ENCODE peak calls at places on chromosome 10, in six cellular contexts. R, U, J, P, V and K are unnamed samples.

GRCh38 chr10:74542077-74542476 is 284.3 kb upstream of the KAT6B start:
- DNase-seq in R (no peak), U (no peak), J (no peak), P (no peak), V (no peak), K (no peak)

GRCh38 chr10:98560585-98560984 is 113.8 kb upstream of the HPS1 start:
- DNase-seq in R (no peak), U (no peak), J (no peak), P (no peak), V (no peak), K (no peak)

GRCh38 chr10:63675171-63675570 is 154.0 kb downstream of the REEP3 start:
- DNase-seq in R (no peak), U (no peak), J (no peak), P (no peak), V (no peak), K (no peak)

GRCh38 chr10:15106352-15107013 is 9.3 kb downstream of the RPP38 start:
- DNase-seq in R (peak), U (peak), J (peak), P (peak), V (peak), K (peak)

GRCh38 chr10:104925232-104925851 is 284.3 kb downstream of the SORCS3 start:
- DNase-seq in R (peak), U (no peak), J (no peak), P (peak), V (peak), K (no peak)

GRCh38 chr10:78332013-78332412 is 298.4 kb downstream of the RPS24 start:
- DNase-seq in R (no peak), U (no peak), J (no peak), P (no peak), V (no peak), K (no peak)

GRCh38 chr10:122567056-122567660 is 6.6 kb downstream of the DMBT1 start:
- DNase-seq in R (peak), U (no peak), J (peak), P (peak), V (no peak), K (no peak)

GRCh38 chr10:51804861-51805260 is 105.5 kb upstream of the CSTF2T start:
- DNase-seq in R (no peak), U (no peak), J (no peak), P (no peak), V (no peak), K (no peak)

GRCh38 chr10:132306951-132307751 is 599 bp downstream of the STK32C start:
- DNase-seq in R (peak), U (no peak), J (peak), P (no peak), V (peak), K (peak)

GRCh38 chr10:30736685-30737232 is 107.2 kb upstream of the LYZL2 start:
- DNase-seq in R (no peak), U (no peak), J (no peak), P (no peak), V (no peak), K (no peak)

GRCh38 chr10:71312840-71313789 is 5.9 kb upstream of the SLC29A3 start:
- DNase-seq in R (no peak), U (no peak), J (no peak), P (no peak), V (no peak), K (peak)

GRCh38 chr10:79073784-79074432 is 5.1 kb downstream of the ZMIZ1 start:
- DNase-seq in R (no peak), U (no peak), J (no peak), P (no peak), V (no peak), K (no peak)

GRCh38 chr10:17144757-17145156 is 15.1 kb upstream of the CUBN start:
- DNase-seq in R (no peak), U (no peak), J (no peak), P (peak), V (no peak), K (no peak)

GRCh38 chr10:131549116-131549515 is 237.6 kb upstream of the TCERG1L start:
- DNase-seq in R (no peak), U (no peak), J (no peak), P (no peak), V (no peak), K (no peak)

GRCh38 chr10:115558252-115558651 is 465.1 kb downstream of the ATRNL1 start:
- DNase-seq in R (no peak), U (no peak), J (no peak), P (no peak), V (no peak), K (no peak)

GRCh38 chr10:63114031-63114814 is 18.9 kb upstream of the NRBF2 start:
- DNase-seq in R (no peak), U (no peak), J (no peak), P (no peak), V (no peak), K (peak)

GRCh38 chr10:46284286-46285229 is 2.2 kb upstream of the ANTXRL start:
- DNase-seq in R (peak), U (peak), J (peak), P (peak), V (peak), K (peak)

GRCh38 chr10:126500185-126500584 is 111.9 kb upstream of the ADAM12 start:
- DNase-seq in R (no peak), U (no peak), J (no peak), P (no peak), V (no peak), K (no peak)

GRCh38 chr10:32618482-32618881 is 172.5 kb downstream of the CCDC7 start:
- DNase-seq in R (no peak), U (no peak), J (no peak), P (no peak), V (no peak), K (no peak)

GRCh38 chr10:128152741-128153583 is 26.7 kb upstream of the MKI67 start:
- DNase-seq in R (no peak), U (no peak), J (no peak), P (no peak), V (no peak), K (no peak)

GRCh38 chr10:118472961-118473675 is 122.3 kb downstream of the PRLHR start:
- DNase-seq in R (no peak), U (no peak), J (no peak), P (no peak), V (no peak), K (no peak)

GRCh38 chr10:87054373-87055295 is 34.5 kb downstream of the FAM25A start:
- DNase-seq in R (no peak), U (no peak), J (no peak), P (no peak), V (no peak), K (no peak)

GRCh38 chr10:25682203-25682950 is 251.7 kb upstream of the MYO3A start:
- DNase-seq in R (no peak), U (no peak), J (no peak), P (no peak), V (no peak), K (peak)

GRCh38 chr10:114413398-114413797 is 9.1 kb upstream of the AFAP1L2 start:
- DNase-seq in R (no peak), U (no peak), J (no peak), P (no peak), V (no peak), K (peak)

GRCh38 chr10:878895-879294 is 52.6 kb downstream of the LARP4B start:
- DNase-seq in R (no peak), U (no peak), J (no peak), P (no peak), V (no peak), K (no peak)

GRCh38 chr10:14658331-14659122 is 116.2 kb downstream of the FAM107B start:
- DNase-seq in R (no peak), U (no peak), J (no peak), P (no peak), V (no peak), K (no peak)

GRCh38 chr10:30773501-30773900 is 143.9 kb upstream of the LYZL2 start:
- DNase-seq in R (no peak), U (no peak), J (no peak), P (no peak), V (no peak), K (no peak)

GRCh38 chr10:59234814-59235429 is 58.5 kb downstream of the PHYHIPL start:
- DNase-seq in R (peak), U (no peak), J (no peak), P (no peak), V (peak), K (peak)

GRCh38 chr10:12972146-12972545 is 29.4 kb downstream of the CCDC3 start:
- DNase-seq in R (no peak), U (no peak), J (no peak), P (no peak), V (no peak), K (no peak)

GRCh38 chr10:29977161-29977560 is 82.2 kb downstream of the JCAD start:
- DNase-seq in R (no peak), U (no peak), J (no peak), P (no peak), V (no peak), K (no peak)

GRCh38 chr10:101650841-101651240 is 44.1 kb downstream of the FBXW4 start:
- DNase-seq in R (no peak), U (no peak), J (no peak), P (no peak), V (no peak), K (no peak)

GRCh38 chr10:86730227-86730626 is 26.2 kb upstream of the BMPR1A start:
- DNase-seq in R (no peak), U (no peak), J (no peak), P (no peak), V (peak), K (no peak)